ENCODE peak calls at places on chromosomes 12 and 14, in ten cellular contexts. I is uterus, L is psoas muscle, U is iPS DF 6.9, X is tibial nerve, G is hepatocyte, E is breast epithelium, Q is cardiac muscle cell, O is right atrium auricular region, W is A673. P is an unnamed sample. For H3K4me1, the result is how much of the 10 kb centered on the place peaks cover.

GRCh38 chr14:100155049-100155621 is 4.3 kb downstream of the DEGS2 start:
- DNase-seq in X (no peak), G (peak), I (no peak), L (no peak), O (no peak), E (peak), Q (peak), U (peak), W (peak), P (no peak)

GRCh38 chr12:52029686-52030085 is 21.6 kb upstream of the NR4A1 start:
- DNase-seq in I (no peak), Q (peak), G (peak), W (peak), U (no peak), E (no peak), O (no peak), X (no peak), L (peak), P (no peak)

GRCh38 chr14:70642313-70643235 is 858 bp downstream of the TTC9 start:
- DNase-seq in I (no peak), Q (peak), U (no peak), X (no peak), E (no peak), W (peak), O (no peak), L (no peak), G (peak), P (no peak)

GRCh38 chr14:87529081-87529480 is 463.9 kb downstream of the GALC start:
- DNase-seq in G (no peak), E (no peak), I (no peak), Q (no peak), O (no peak), U (peak), W (no peak), X (no peak), L (no peak), P (no peak)

GRCh38 chr14:60275932-60276331 is 26.9 kb downstream of the PPM1A start:
- DNase-seq in G (no peak), I (no peak), L (no peak), O (no peak), U (no peak), Q (peak), X (no peak), W (no peak), E (no peak), P (no peak)

GRCh38 chr12:108759914-108760313 is 28.6 kb upstream of the CORO1C start:
- DNase-seq in L (peak), G (no peak), U (no peak), O (no peak), I (no peak), W (no peak), E (no peak), Q (no peak), X (no peak), P (no peak)

GRCh38 chr14:72049462-72049861 is 117.2 kb downstream of the RGS6 start:
- DNase-seq in X (no peak), G (no peak), Q (no peak), U (no peak), I (no peak), O (no peak), E (no peak), W (peak), L (no peak), P (no peak)

GRCh38 chr14:94867931-94868597 is 98.2 kb upstream of the GSC start:
- DNase-seq in U (no peak), E (no peak), Q (peak), W (peak), I (no peak), L (no peak), O (no peak), X (no peak), G (peak), P (peak)

GRCh38 chr14:39107624-39108023 is 4.6 kb upstream of the SEC23A start:
- DNase-seq in G (peak), O (no peak), I (no peak), E (no peak), W (peak), Q (peak), U (no peak), X (no peak), L (no peak), P (no peak)

GRCh38 chr12:15530361-15530760 is 208.1 kb downstream of the PTPRO start:
- DNase-seq in X (no peak), O (no peak), G (no peak), E (no peak), L (no peak), I (no peak), W (no peak), Q (no peak), U (no peak), P (no peak)

GRCh38 chr12:115835445-115835844 is 442.0 kb downstream of the MED13L start:
- DNase-seq in E (no peak), X (no peak), O (no peak), W (no peak), I (no peak), Q (no peak), G (peak), U (no peak), L (no peak), P (no peak)

GRCh38 chr12:116759783-116760581 is 21.9 kb downstream of the RNFT2 start:
- DNase-seq in W (no peak), U (peak), E (no peak), G (no peak), Q (peak), O (no peak), L (no peak), X (no peak), I (no peak), P (no peak)

GRCh38 chr12:111410229-111411186 is 4.8 kb downstream of the SH2B3 start:
- DNase-seq in E (no peak), I (no peak), L (no peak), W (peak), G (no peak), U (no peak), Q (peak), O (no peak), X (no peak), P (no peak)

GRCh38 chr14:97301931-97302559 is 504.9 kb downstream of the VRK1 start:
- DNase-seq in E (no peak), L (no peak), I (no peak), O (no peak), G (no peak), Q (no peak), U (no peak), X (no peak), W (peak), P (no peak)

GRCh38 chr12:98238513-98238912 is 276.9 kb upstream of the TMPO start:
- DNase-seq in I (peak), X (no peak), W (no peak), E (no peak), O (no peak), G (no peak), L (no peak), U (no peak), Q (peak), P (no peak)

GRCh38 chr12:473863-474577 is 14.3 kb downstream of the B4GALNT3 start:
- DNase-seq in Q (peak), W (no peak), I (no peak), L (no peak), E (no peak), G (no peak), X (no peak), O (no peak), U (no peak), P (no peak)

DNA sequence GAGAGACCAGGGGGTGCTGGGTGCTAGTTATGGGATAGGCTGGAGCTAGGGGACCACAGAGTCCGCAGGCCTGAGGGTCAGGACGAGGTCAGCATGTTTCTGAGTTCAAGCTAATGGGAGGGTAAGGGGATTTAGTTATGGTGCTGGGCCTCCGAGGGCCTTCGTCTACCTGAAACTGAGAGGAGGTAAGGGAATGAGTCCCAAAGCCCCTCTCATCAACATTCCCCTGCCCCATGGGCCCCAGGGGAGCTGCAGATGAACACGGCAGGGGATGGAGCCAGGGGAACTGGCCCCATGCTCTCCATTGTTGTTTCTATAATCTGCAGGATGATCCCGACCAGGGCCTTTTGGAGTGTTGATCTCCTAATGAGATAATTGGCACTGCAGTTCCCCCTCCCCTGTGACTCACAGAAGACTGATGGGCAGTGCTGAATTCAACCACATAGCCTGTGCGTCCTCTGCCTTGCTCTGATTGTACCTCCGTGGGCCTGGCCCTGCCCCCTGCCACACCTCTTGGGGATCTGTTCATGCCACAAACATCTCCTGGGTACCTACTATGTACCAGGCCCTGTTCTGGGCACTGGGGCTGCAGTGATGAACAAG is 21.4 kb downstream of the FAIM2 start:
- DNase-seq in L (no peak), W (peak), O (no peak), G (no peak), Q (no peak), E (no peak), U (no peak), X (no peak), I (no peak), P (no peak)
- H3K27ac ChIP-seq in L (no peak), W (no peak), O (no peak), G (no peak), Q (no peak), E (no peak), U (no peak), X (peak), I (no peak), P (no peak)

GRCh38 chr12:29734299-29734698 is 49.4 kb downstream of the TMTC1 start:
- DNase-seq in U (no peak), I (no peak), X (no peak), O (no peak), E (no peak), W (no peak), L (no peak), G (no peak), Q (no peak), P (no peak)
- H3K4me1 ChIP-seq in U (under half), I (under half), X (under half), O (under half), E (under half), W (under half), L (half or more), G (under half), Q (under half), P (under half)

GRCh38 chr12:13209279-13210021 is 12.9 kb downstream of the EMP1 start:
- DNase-seq in X (no peak), O (no peak), E (no peak), W (no peak), Q (peak), U (no peak), G (no peak), I (no peak), L (no peak), P (no peak)

GRCh38 chr12:13211859-13212664 is 15.5 kb downstream of the EMP1 start:
- DNase-seq in W (peak), E (peak), O (no peak), I (peak), G (peak), Q (peak), U (no peak), L (no peak), X (peak), P (no peak)

GRCh38 chr12:13211191-13211858 is 14.8 kb downstream of the EMP1 start:
- DNase-seq in Q (no peak), X (no peak), U (no peak), E (no peak), L (no peak), O (no peak), G (no peak), W (no peak), I (no peak), P (no peak)

GRCh38 chr12:13210022-13210539 is 13.6 kb downstream of the EMP1 start:
- DNase-seq in G (no peak), Q (no peak), O (no peak), X (no peak), E (no peak), I (no peak), L (no peak), W (no peak), U (no peak), P (no peak)

GRCh38 chr12:13210543-13211190 is 14.1 kb downstream of the EMP1 start:
- DNase-seq in X (no peak), Q (no peak), O (no peak), U (no peak), L (no peak), E (no peak), I (no peak), W (no peak), G (no peak), P (no peak)
- H3K27ac ChIP-seq in X (peak), Q (no peak), O (no peak), U (no peak), L (no peak), E (peak), I (no peak), W (no peak), G (no peak), P (no peak)

GRCh38 chr14:34345718-34346465 is 116.1 kb downstream of the SPTSSA start:
- DNase-seq in O (no peak), I (no peak), G (no peak), W (no peak), E (no peak), U (no peak), X (no peak), L (no peak), Q (no peak), P (no peak)
- H3K4me1 ChIP-seq in O (under half), I (under half), G (under half), W (under half), E (under half), U (under half), X (under half), L (under half), Q (under half), P (under half)

GRCh38 chr14:65279958-65280357 is 132.6 kb upstream of the FUT8 start:
- DNase-seq in X (no peak), O (no peak), Q (no peak), U (no peak), G (no peak), L (no peak), E (no peak), W (no peak), I (no peak), P (no peak)

GRCh38 chr14:65277580-65278270 is 134.8 kb upstream of the FUT8 start:
- DNase-seq in Q (no peak), E (no peak), G (no peak), L (no peak), I (no peak), X (no peak), U (no peak), O (no peak), W (no peak), P (no peak)

GRCh38 chr14:65279510-65279909 is 133.0 kb upstream of the FUT8 start:
- DNase-seq in Q (no peak), I (no peak), W (no peak), O (no peak), G (no peak), X (no peak), L (no peak), E (no peak), U (no peak), P (no peak)

GRCh38 chr14:65277027-65277426 is 135.5 kb upstream of the FUT8 start:
- DNase-seq in Q (no peak), W (no peak), E (no peak), I (no peak), U (no peak), X (no peak), G (no peak), L (no peak), O (no peak), P (no peak)

GRCh38 chr14:65278589-65278988 is 133.9 kb upstream of the FUT8 start:
- DNase-seq in L (no peak), O (no peak), G (no peak), W (no peak), U (no peak), Q (no peak), E (no peak), I (no peak), X (no peak), P (no peak)
- H3K27ac ChIP-seq in L (no peak), O (no peak), G (no peak), W (no peak), U (no peak), Q (no peak), E (no peak), I (no peak), X (peak), P (no peak)

GRCh38 chr12:23898121-23898520 is 51.3 kb downstream of the SOX5 start:
- DNase-seq in G (no peak), I (no peak), X (no peak), E (no peak), W (no peak), O (no peak), U (no peak), L (no peak), Q (no peak), P (no peak)

GRCh38 chr12:23895792-23896218 is 53.7 kb downstream of the SOX5 start:
- DNase-seq in W (no peak), E (no peak), L (no peak), Q (no peak), X (no peak), G (no peak), O (no peak), U (peak), I (no peak), P (no peak)

GRCh38 chr12:23891115-23891514 is 58.4 kb downstream of the SOX5 start:
- DNase-seq in L (no peak), U (no peak), I (no peak), O (no peak), W (no peak), X (no peak), E (no peak), G (no peak), Q (no peak), P (no peak)

GRCh38 chr12:23889069-23889440 is 60.4 kb downstream of the SOX5 start:
- DNase-seq in X (no peak), Q (no peak), U (no peak), E (no peak), I (no peak), L (no peak), G (no peak), W (no peak), O (no peak), P (no peak)

DNA sequence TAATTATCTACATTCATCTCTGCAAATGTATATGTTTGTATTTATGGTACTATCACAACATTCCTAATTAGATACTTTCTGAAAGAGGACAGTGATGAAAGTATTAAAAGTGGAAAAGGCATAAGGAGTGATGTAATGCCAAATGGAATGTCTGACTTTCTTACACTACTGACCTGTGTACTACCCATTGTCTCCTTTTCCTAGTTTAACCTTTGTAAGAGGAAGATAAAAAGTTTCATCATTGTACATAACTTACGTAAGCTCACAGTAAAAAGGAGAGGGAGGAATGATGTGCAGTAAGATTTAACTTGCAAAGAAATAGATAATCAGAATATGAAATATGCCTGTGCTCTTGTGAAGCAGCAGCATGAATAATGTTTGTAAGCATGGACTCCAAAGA is 55.9 kb downstream of the SOX5 start:
- DNase-seq in X (no peak), Q (peak), G (no peak), U (no peak), O (no peak), I (no peak), E (no peak), L (no peak), W (no peak), P (no peak)
- H3K4me1 ChIP-seq in X (under half), Q (under half), G (under half), U (under half), O (under half), I (under half), E (under half), L (under half), W (under half), P (under half)

GRCh38 chr14:23443881-23444280 is 8.4 kb upstream of the MYH7 start:
- DNase-seq in X (no peak), O (peak), Q (no peak), W (no peak), I (no peak), E (no peak), L (no peak), U (no peak), G (no peak), P (no peak)

GRCh38 chr14:23444314-23444713 is 8.9 kb upstream of the MYH7 start:
- DNase-seq in G (no peak), Q (no peak), L (no peak), I (no peak), X (no peak), W (no peak), U (no peak), O (no peak), E (no peak), P (no peak)

GRCh38 chr14:23441076-23441475 is 5.6 kb upstream of the MYH7 start:
- DNase-seq in X (no peak), I (no peak), Q (peak), U (no peak), O (peak), G (no peak), L (no peak), E (no peak), W (peak), P (no peak)

GRCh38 chr14:23442721-23443356 is 7.4 kb upstream of the MYH7 start:
- DNase-seq in O (peak), G (no peak), X (no peak), E (no peak), I (no peak), U (no peak), W (no peak), L (no peak), Q (no peak), P (no peak)

GRCh38 chr14:23443411-23443812 is 8.0 kb upstream of the MYH7 start:
- DNase-seq in O (peak), Q (no peak), E (no peak), U (no peak), I (no peak), X (no peak), G (no peak), W (no peak), L (no peak), P (no peak)
- H3K27ac ChIP-seq in O (peak), Q (peak), E (no peak), U (no peak), I (no peak), X (no peak), G (no peak), W (no peak), L (peak), P (no peak)

GRCh38 chr14:74664717-74665116 is 48.2 kb downstream of the AREL1 start:
- DNase-seq in E (no peak), I (no peak), U (no peak), G (no peak), X (no peak), W (no peak), O (no peak), L (no peak), Q (no peak), P (no peak)

GRCh38 chr14:74660167-74660566 is 48.1 kb upstream of the LTBP2 start:
- DNase-seq in W (no peak), G (no peak), U (no peak), Q (no peak), E (no peak), X (no peak), L (no peak), I (no peak), O (no peak), P (no peak)

GRCh38 chr14:74661726-74662450 is 49.9 kb upstream of the LTBP2 start:
- DNase-seq in X (peak), O (peak), W (no peak), L (peak), E (no peak), U (no peak), G (no peak), I (peak), Q (no peak), P (no peak)

GRCh38 chr14:74660863-74661262 is 48.8 kb upstream of the LTBP2 start:
- DNase-seq in O (no peak), W (no peak), X (no peak), E (no peak), U (no peak), Q (no peak), L (no peak), I (no peak), G (no peak), P (no peak)

DNA sequence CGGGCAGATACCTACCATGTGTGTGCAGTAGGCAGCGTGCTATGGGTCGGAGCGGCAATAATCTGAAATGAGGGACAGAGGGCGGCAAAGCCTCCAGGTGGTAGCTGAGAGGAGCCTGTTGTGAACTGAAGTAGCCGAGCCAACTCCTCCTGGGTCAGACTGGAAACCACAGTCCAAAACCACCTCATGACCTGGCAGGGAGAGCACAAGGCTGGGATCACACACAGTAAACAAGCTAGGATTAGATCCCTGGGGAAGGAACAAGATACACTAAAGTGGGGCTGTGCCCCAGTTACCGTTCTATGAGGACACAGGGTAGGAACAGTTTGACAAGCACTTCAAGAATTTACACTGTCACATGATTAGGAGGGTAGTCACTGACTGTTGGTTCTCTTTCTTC is 49.0 kb downstream of the AREL1 start:
- DNase-seq in U (no peak), L (peak), E (no peak), X (peak), G (no peak), I (no peak), W (no peak), O (no peak), Q (no peak), P (no peak)
- H3K4me1 ChIP-seq in U (under half), L (under half), E (under half), X (under half), G (under half), I (under half), W (under half), O (under half), Q (under half), P (under half)

P was measured in pancreas.